ENCODE peak calls at places on chromosomes 1 and 21, in six cellular contexts. H, I, W, P, E and S are unnamed samples.

GRCh38 chr21:17903029-17903806 is 84.1 kb upstream of the C21orf91 start:
- DNase-seq in H (no peak), I (peak; percentile 60), W (no peak), P (no peak), E (no peak), S (no peak)

GRCh38 chr1:22767862-22768261 is 57.2 kb downstream of the EPHB2 start:
- DNase-seq in H (no peak), I (no peak), W (no peak), P (no peak), E (no peak), S (no peak)

GRCh38 chr1:26336477-26337205 is 17.3 kb downstream of the CRYBG2 start:
- DNase-seq in H (peak; percentile 66), I (peak; percentile 42), W (peak; percentile 42), P (peak; percentile 87), E (no peak), S (peak; percentile 97)

GRCh38 chr1:228279722-228280105 is 71.9 kb downstream of the OBSCN start:
- DNase-seq in H (no peak), I (no peak), W (no peak), P (peak; percentile 70), E (no peak), S (no peak)

GRCh38 chr1:73783367-73783766 is 414.6 kb downstream of the LRRIQ3 start:
- DNase-seq in H (no peak), I (no peak), W (no peak), P (no peak), E (no peak), S (no peak)

GRCh38 chr1:9705337-9706098 is 54.0 kb downstream of the PIK3CD start:
- DNase-seq in H (no peak), I (no peak), W (no peak), P (no peak), E (no peak), S (no peak)

GRCh38 chr1:231940116-231940515 is 313.5 kb downstream of the DISC1 start:
- DNase-seq in H (no peak), I (no peak), W (no peak), P (no peak), E (no peak), S (no peak)

GRCh38 chr1:98253145-98253544 is 332.3 kb upstream of the DPYD start:
- DNase-seq in H (no peak), I (no peak), W (no peak), P (no peak), E (no peak), S (no peak)

GRCh38 chr1:33696311-33696710 is 167.6 kb upstream of the HMGB4 start:
- DNase-seq in H (no peak), I (no peak), W (no peak), P (no peak), E (no peak), S (no peak)

GRCh38 chr1:182680901-182681300 is 3.5 kb downstream of the RGS8 start:
- DNase-seq in H (no peak), I (no peak), W (no peak), P (no peak), E (peak; percentile 22), S (no peak)

GRCh38 chr1:7327849-7328248 is 443.2 kb upstream of the VAMP3 start:
- DNase-seq in H (no peak), I (no peak), W (no peak), P (no peak), E (no peak), S (no peak)

GRCh38 chr1:20992327-20993056 is 184.2 kb downstream of the EIF4G3 start:
- DNase-seq in H (no peak), I (peak; percentile 38), W (no peak), P (no peak), E (no peak), S (no peak)

GRCh38 chr1:162398999-162399580 is 12.8 kb downstream of the SH2D1B start:
- DNase-seq in H (no peak), I (no peak), W (no peak), P (no peak), E (no peak), S (no peak)

GRCh38 chr1:84360303-84360702 is 38.0 kb upstream of the DNASE2B start:
- DNase-seq in H (no peak), I (no peak), W (no peak), P (no peak), E (no peak), S (no peak)

GRCh38 chr1:245079021-245079609 is 75.7 kb upstream of the KIF26B start:
- DNase-seq in H (no peak), I (peak; percentile 80), W (no peak), P (no peak), E (no peak), S (no peak)

GRCh38 chr1:233255145-233255544 is 40.4 kb downstream of the PCNX2 start:
- DNase-seq in H (no peak), I (no peak), W (no peak), P (no peak), E (no peak), S (no peak)

GRCh38 chr1:188620236-188620635 is 1791.5 kb downstream of the PLA2G4A start:
- DNase-seq in H (no peak), I (no peak), W (no peak), P (no peak), E (no peak), S (no peak)

GRCh38 chr1:204867666-204868339 is 2.9 kb upstream of the NFASC start:
- DNase-seq in H (peak; percentile 30), I (no peak), W (no peak), P (no peak), E (no peak), S (no peak)

GRCh38 chr1:210558302-210558701 is 229.6 kb downstream of the HHAT start:
- DNase-seq in H (peak; percentile 60), I (peak; percentile 46), W (no peak), P (no peak), E (no peak), S (no peak)

GRCh38 chr1:158203693-158204457 is 23.2 kb downstream of the CD1D start:
- DNase-seq in H (no peak), I (peak; percentile 77), W (no peak), P (no peak), E (peak; percentile 33), S (peak; percentile 40)

GRCh38 chr1:231395051-231395995 is 26.8 kb downstream of the EGLN1 start:
- DNase-seq in H (no peak), I (peak; percentile 97), W (peak; percentile 35), P (no peak), E (peak; percentile 90), S (no peak)

GRCh38 chr1:240282061-240282830 is 190.6 kb downstream of the FMN2 start:
- DNase-seq in H (no peak), I (no peak), W (no peak), P (no peak), E (no peak), S (peak; percentile 60)

GRCh38 chr1:107965112-107965991 is at the start of gene VAV3:
- DNase-seq in H (peak; percentile 84), I (peak; percentile 79), W (peak; percentile 30), P (peak; percentile 85), E (no peak), S (peak; percentile 61)

GRCh38 chr1:17440827-17441168 is 1.3 kb upstream of the RCC2 start:
- DNase-seq in H (no peak), I (no peak), W (no peak), P (no peak), E (no peak), S (no peak)
- H3K27ac ChIP-seq in H (no peak overlapping the region), I (no peak overlapping the region), W (no peak overlapping the region), P (peak overlapping the region; percentile 75), E (peak overlapping the region; percentile 93), S (no peak overlapping the region)

DNA sequence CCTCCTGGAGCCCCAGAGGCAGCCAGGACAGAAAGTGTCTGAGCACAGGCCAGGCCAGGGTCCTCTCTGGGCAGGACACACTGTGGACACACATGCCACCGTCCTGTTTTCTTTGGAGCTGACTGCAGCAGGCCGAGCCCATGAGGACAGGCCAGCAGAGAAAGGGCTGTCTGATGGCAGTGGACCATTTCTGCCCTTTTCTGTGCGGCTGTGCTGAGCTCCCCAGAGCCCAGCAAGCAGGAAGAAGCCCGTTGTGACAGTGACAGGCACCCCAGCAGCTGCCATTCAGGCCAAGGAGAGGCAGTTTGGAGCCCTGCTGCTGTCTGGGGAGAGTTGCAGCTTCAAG is 115.8 kb upstream of the ARHGEF16 start:
- DNase-seq in H (no peak), I (no peak), W (no peak), P (no peak), E (no peak), S (no peak)
- H3K4me1 ChIP-seq in H (peaks cover 35% of the 10 kb centered on the region), I (peaks cover 38% of the 10 kb centered on the region), W (no peaks in the 10 kb centered on the region), P (no peaks in the 10 kb centered on the region), E (peaks cover 3% of the 10 kb centered on the region), S (no peaks in the 10 kb centered on the region)

DNA sequence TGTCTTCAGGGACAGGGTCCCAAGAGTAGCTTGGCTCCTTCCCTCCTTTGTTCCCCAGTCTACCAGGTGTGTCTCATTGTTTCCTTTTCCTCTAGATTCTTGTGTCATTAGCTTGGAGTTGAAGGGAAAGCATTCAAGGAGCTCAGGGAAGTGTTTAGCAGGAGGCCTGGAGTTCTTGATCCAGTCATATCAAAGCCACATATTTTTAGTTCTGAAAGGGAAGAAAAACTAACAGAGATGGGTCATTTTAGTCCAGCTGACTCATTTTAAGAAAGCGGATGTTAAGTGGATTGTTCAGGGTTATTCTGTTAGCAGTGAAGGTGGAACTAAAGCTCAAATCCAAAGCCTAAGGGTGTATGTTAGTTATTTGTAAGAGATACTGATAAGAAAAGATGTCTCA is 720 bp downstream of the C1orf54 start:
- DNase-seq in H (no peak), I (no peak), W (no peak), P (no peak), E (no peak), S (no peak)
- H3K4me3 ChIP-seq in H (peak overlapping the region; percentile 37), I (peak overlapping the region; percentile 23), W (no peak overlapping the region), P (no peak overlapping the region), E (no peak overlapping the region), S (no peak overlapping the region)

DNA sequence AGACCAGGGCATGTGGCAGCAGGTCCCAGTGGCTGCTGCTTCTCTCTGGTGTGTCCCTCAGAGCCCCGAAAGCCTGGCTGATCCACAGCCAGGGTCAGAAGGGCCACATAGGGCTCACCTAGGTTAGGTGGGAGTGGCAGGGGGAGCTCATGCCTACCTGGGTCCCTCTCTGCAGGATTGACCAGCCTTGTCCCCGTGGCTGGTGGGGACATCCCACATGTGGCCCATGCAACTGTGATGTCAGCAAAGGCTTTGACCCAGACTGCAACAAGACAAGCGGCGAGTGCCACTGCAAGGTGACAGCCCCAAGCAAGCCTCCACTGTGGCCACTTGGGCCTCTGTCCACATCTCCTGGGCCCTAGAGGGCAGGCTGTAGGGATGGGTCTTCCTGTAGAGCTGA is 15.7 kb downstream of the CELSR2 start:
- DNase-seq in H (no peak), I (no peak), W (no peak), P (no peak), E (no peak), S (no peak)
- H3K27ac ChIP-seq in H (no peak overlapping the region), I (no peak overlapping the region), W (no peak overlapping the region), P (no peak overlapping the region), E (no peak overlapping the region), S (no peak overlapping the region)

DNA sequence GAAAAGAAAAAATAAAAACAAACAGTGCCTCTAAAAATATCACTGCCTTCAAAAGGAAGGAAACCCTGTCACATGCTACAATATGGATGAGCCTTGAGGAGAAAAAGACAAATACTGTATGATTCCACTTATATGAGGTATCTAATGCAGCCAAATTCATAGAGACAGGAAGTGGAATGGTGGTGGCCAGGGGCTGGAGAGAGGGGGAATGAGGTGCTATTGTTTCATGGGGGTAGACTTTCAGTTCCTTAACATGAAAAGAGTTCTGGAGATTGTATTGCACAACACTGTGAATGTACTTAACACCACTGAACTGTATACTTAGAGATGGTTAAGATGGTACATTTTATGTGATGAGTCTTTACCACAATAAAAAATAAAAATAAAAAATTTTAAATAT is 17.2 kb downstream of the S100A6 start:
- DNase-seq in H (no peak), I (no peak), W (no peak), P (no peak), E (no peak), S (no peak)
- H3K4me1 ChIP-seq in H (peaks cover 9% of the 10 kb centered on the region), I (no peaks in the 10 kb centered on the region), W (no peaks in the 10 kb centered on the region), P (peaks cover 25% of the 10 kb centered on the region), E (peaks cover 3% of the 10 kb centered on the region), S (peaks cover 10% of the 10 kb centered on the region)